ENCODE peak calls at places on chromosomes 1 and 21, in nine cellular contexts. W is foreskin melanocyte; R is NAMALWA; S is RKO; L is HAP-1; G is stimulated activated CD4-positive, alpha-beta T cell treated with anti-CD3 and anti-CD28 coated beads, Interleukin-15, amount 100 ng/mL, for 1 hour; J is GM03348; E is putamen; B is amniotic stem cell. T is an unnamed sample.

GRCh38 chr1:67735220-67735619 is 50.2 kb downstream of the GADD45A start:
- DNase-seq in W (no peak), R (peak), S (no peak), L (no peak), G (no peak), J (no peak), E (no peak), B (no peak), T (no peak)

GRCh38 chr1:227273557-227273956 is 44.7 kb downstream of the CDC42BPA start:
- DNase-seq in W (no peak), R (peak), S (peak), L (no peak), G (no peak), J (no peak), E (no peak), B (no peak), T (no peak)

GRCh38 chr1:24905355-24905978 is 24.6 kb downstream of the RUNX3 start:
- DNase-seq in W (no peak), R (no peak), S (no peak), L (no peak), G (no peak), J (no peak), E (no peak), B (no peak), T (no peak)

GRCh38 chr1:183194527-183195145 is 8.6 kb downstream of the LAMC2 start:
- DNase-seq in W (no peak), R (peak), S (no peak), L (peak), G (no peak), J (no peak), E (no peak), B (no peak), T (no peak)

GRCh38 chr1:86757272-86757984 is 53.1 kb downstream of the SH3GLB1 start:
- DNase-seq in W (no peak), R (no peak), S (no peak), L (no peak), G (no peak), J (peak), E (peak), B (no peak), T (peak)

GRCh38 chr1:90201467-90202358 is 206.8 kb downstream of the ZNF326 start:
- DNase-seq in W (no peak), R (no peak), S (no peak), L (no peak), G (no peak), J (no peak), E (no peak), B (no peak), T (peak)

GRCh38 chr1:12549106-12549459 is 68.9 kb downstream of the DHRS3 start:
- DNase-seq in W (no peak), R (no peak), S (no peak), L (no peak), G (no peak), J (peak), E (no peak), B (no peak), T (no peak)

GRCh38 chr1:34684246-34684645 is 70.6 kb upstream of the GJB5 start:
- DNase-seq in W (no peak), R (no peak), S (no peak), L (no peak), G (no peak), J (no peak), E (peak), B (no peak), T (no peak)

GRCh38 chr1:1440941-1441888 is 5.7 kb downstream of the VWA1 start:
- DNase-seq in W (peak), R (peak), S (no peak), L (peak), G (peak), J (peak), E (no peak), B (no peak), T (peak)

GRCh38 chr1:165056914-165057313 is 299.6 kb downstream of the LMX1A start:
- DNase-seq in W (no peak), R (no peak), S (no peak), L (no peak), G (no peak), J (no peak), E (no peak), B (no peak), T (peak)

GRCh38 chr21:46155514-46156377 is at the start of gene FTCD:
- DNase-seq in W (no peak), R (no peak), S (no peak), L (no peak), G (no peak), J (no peak), E (no peak), B (no peak), T (no peak)

GRCh38 chr1:115302390-115302961 is 35.6 kb downstream of the NGF start:
- DNase-seq in W (no peak), R (no peak), S (no peak), L (no peak), G (no peak), J (peak), E (no peak), B (peak), T (peak)

GRCh38 chr1:76106719-76107235 is 32.2 kb downstream of the ST6GALNAC3 start:
- DNase-seq in W (peak), R (no peak), S (no peak), L (no peak), G (no peak), J (no peak), E (no peak), B (no peak), T (no peak)

GRCh38 chr1:109775408-109775807 is 11.7 kb upstream of the EPS8L3 start:
- DNase-seq in W (no peak), R (no peak), S (no peak), L (no peak), G (no peak), J (peak), E (no peak), B (no peak), T (no peak)

GRCh38 chr1:99659755-99660210 is 13.9 kb downstream of the PALMD start:
- DNase-seq in W (no peak), R (no peak), S (peak), L (no peak), G (no peak), J (no peak), E (no peak), B (no peak), T (peak)

GRCh38 chr1:32204943-32205361 is 519 bp upstream of the IQCC start:
- DNase-seq in W (no peak), R (no peak), S (no peak), L (no peak), G (no peak), J (no peak), E (no peak), B (no peak), T (no peak)

GRCh38 chr1:2865571-2866414 is 64.3 kb upstream of the TTC34 start:
- DNase-seq in W (no peak), R (no peak), S (no peak), L (no peak), G (no peak), J (no peak), E (no peak), B (no peak), T (no peak)

GRCh38 chr1:43444827-43445225 is 8.9 kb downstream of the HYI start:
- DNase-seq in W (no peak), R (no peak), S (no peak), L (no peak), G (no peak), J (no peak), E (no peak), B (no peak), T (no peak)

GRCh38 chr1:201028473-201028889 is 5.0 kb upstream of the KIF21B start:
- DNase-seq in W (no peak), R (no peak), S (peak), L (no peak), G (no peak), J (no peak), E (peak), B (no peak), T (no peak)

GRCh38 chr1:3819626-3820245 is 23.4 kb upstream of the LRRC47 start:
- DNase-seq in W (no peak), R (no peak), S (no peak), L (no peak), G (no peak), J (no peak), E (no peak), B (no peak), T (no peak)

GRCh38 chr1:162373541-162374375 is 2.9 kb downstream of the SPATA46 start:
- DNase-seq in W (no peak), R (no peak), S (peak), L (no peak), G (no peak), J (no peak), E (no peak), B (no peak), T (peak)

T was measured in foreskin fibroblast.